ENCODE peak calls at places on chromosomes 11 and 22, in four cellular contexts. O is WTC11; Q is activated CD4-positive, CD25-positive, alpha-beta regulatory T cell treated with anti-CD3 and anti-CD28 coated beads, Interleukin-2, amount 50 U/mL, for 16 hours; N is nucleus accumbens. V is an unnamed sample.

GRCh38 chr11:123588117-123588815 is 66.2 kb downstream of the SCN3B start:
- DNase-seq in O (no peak), Q (no peak), N (no peak), V (no peak)

GRCh38 chr22:36946436-36947158 is 33.2 kb downstream of the CSF2RB start:
- DNase-seq in O (no peak), Q (no peak), N (no peak), V (no peak)

GRCh38 chr11:120431633-120432032 is 79.9 kb upstream of the GRIK4 start:
- DNase-seq in O (peak; percentile 23), Q (no peak), N (no peak), V (no peak)

GRCh38 chr22:38735465-38736256 is 20.1 kb downstream of the SUN2 start:
- DNase-seq in O (no peak), Q (no peak), N (no peak), V (no peak)

GRCh38 chr11:9906043-9906791 is 242.3 kb downstream of the SWAP70 start:
- DNase-seq in O (no peak), Q (no peak), N (no peak), V (peak; percentile 76)

GRCh38 chr11:115676206-115676605 is 172.0 kb upstream of the CADM1 start:
- DNase-seq in O (no peak), Q (no peak), N (no peak), V (no peak)

GRCh38 chr11:3109434-3109833 is 52.2 kb upstream of the CARS1 start:
- DNase-seq in O (peak; percentile 6), Q (no peak), N (no peak), V (no peak)

GRCh38 chr11:28674432-28675076 is 566.4 kb downstream of the METTL15 start:
- DNase-seq in O (peak; percentile 56), Q (no peak), N (no peak), V (no peak)

GRCh38 chr11:40118780-40119179 is 1340.7 kb downstream of the LRRC4C start:
- DNase-seq in O (no peak), Q (no peak), N (no peak), V (no peak)

GRCh38 chr11:66835762-66836405 is 7.4 kb upstream of the RCE1 start:
- DNase-seq in O (no peak), Q (no peak), N (no peak), V (no peak)

GRCh38 chr11:120184946-120185677 is 25.7 kb upstream of the OAF start:
- DNase-seq in O (no peak), Q (no peak), N (no peak), V (no peak)

V was measured in SK-N-MC.